ENCODE peak calls at places on chromosomes 1 and 21, in eight cellular contexts. M, H, B, T, Q, G, X and I are unnamed samples.

GRCh38 chr1:236524142-236524891 is 535 bp downstream of the LGALS8 start:
- DNase-seq in M (peak), H (peak), B (peak), T (no peak), Q (peak), G (peak), X (peak), I (peak)

GRCh38 chr1:82279241-82279640 is 478.5 kb downstream of the ADGRL2 start:
- DNase-seq in M (no peak), H (no peak), B (no peak), T (no peak), Q (no peak), G (no peak), X (no peak), I (no peak)

GRCh38 chr1:234823191-234824176 is 213.5 kb upstream of the IRF2BP2 start:
- DNase-seq in M (no peak), H (no peak), B (no peak), T (no peak), Q (no peak), G (no peak), X (no peak), I (no peak)

GRCh38 chr1:10975567-10976326 is 36.7 kb upstream of the TARDBP start:
- DNase-seq in M (peak), H (no peak), B (peak), T (peak), Q (no peak), G (peak), X (peak), I (no peak)

GRCh38 chr1:200488375-200489165 is 78.7 kb upstream of the ZNF281 start:
- DNase-seq in M (peak), H (peak), B (peak), T (no peak), Q (no peak), G (peak), X (peak), I (peak)

GRCh38 chr1:48228156-48228555 is 5.6 kb downstream of the SLC5A9 start:
- DNase-seq in M (no peak), H (no peak), B (no peak), T (no peak), Q (no peak), G (no peak), X (no peak), I (no peak)

GRCh38 chr21:16302851-16303282 is 573.1 kb downstream of the USP25 start:
- DNase-seq in M (no peak), H (no peak), B (no peak), T (peak), Q (peak), G (peak), X (no peak), I (no peak)

GRCh38 chr1:226287587-226287986 is 21.4 kb downstream of the LIN9 start:
- DNase-seq in M (no peak), H (no peak), B (no peak), T (no peak), Q (no peak), G (no peak), X (no peak), I (no peak)

GRCh38 chr1:225474439-225474985 is 46.7 kb upstream of the LBR start:
- DNase-seq in M (no peak), H (no peak), B (no peak), T (no peak), Q (no peak), G (no peak), X (no peak), I (no peak)

GRCh38 chr1:61142726-61143500 is 60.6 kb downstream of the NFIA start:
- DNase-seq in M (no peak), H (no peak), B (peak), T (no peak), Q (no peak), G (no peak), X (peak), I (no peak)

GRCh38 chr1:162185299-162185698 is 115.8 kb downstream of the NOS1AP start:
- DNase-seq in M (no peak), H (no peak), B (no peak), T (no peak), Q (no peak), G (peak), X (no peak), I (no peak)

GRCh38 chr1:245997471-245998258 is 509.4 kb downstream of the SMYD3 start:
- DNase-seq in M (peak), H (no peak), B (peak), T (no peak), Q (no peak), G (peak), X (peak), I (no peak)

GRCh38 chr1:2526824-2527552 is 592 bp upstream of the PANK4 start:
- DNase-seq in M (no peak), H (no peak), B (peak), T (peak), Q (peak), G (peak), X (peak), I (peak)

GRCh38 chr1:18108313-18109057 is 887 bp downstream of the IGSF21 start:
- DNase-seq in M (no peak), H (no peak), B (no peak), T (no peak), Q (no peak), G (no peak), X (no peak), I (no peak)

GRCh38 chr1:232554431-232554830 is 75.5 kb downstream of the SIPA1L2 start:
- DNase-seq in M (no peak), H (no peak), B (no peak), T (no peak), Q (no peak), G (no peak), X (no peak), I (no peak)

GRCh38 chr1:181390350-181391080 is 92.8 kb upstream of the CACNA1E start:
- DNase-seq in M (no peak), H (no peak), B (peak), T (no peak), Q (no peak), G (no peak), X (peak), I (no peak)

GRCh38 chr1:101193733-101194169 is 43.1 kb upstream of the S1PR1 start:
- DNase-seq in M (no peak), H (no peak), B (peak), T (no peak), Q (peak), G (no peak), X (peak), I (no peak)

GRCh38 chr1:214439352-214440119 is 111.9 kb downstream of the PTPN14 start:
- DNase-seq in M (peak), H (no peak), B (peak), T (peak), Q (peak), G (peak), X (peak), I (no peak)

GRCh38 chr21:42594616-42595280 is 58.7 kb upstream of the PDE9A start:
- DNase-seq in M (no peak), H (no peak), B (no peak), T (no peak), Q (no peak), G (no peak), X (no peak), I (no peak)

GRCh38 chr1:226497991-226498689 is 50.4 kb upstream of the STUM start:
- DNase-seq in M (peak), H (no peak), B (no peak), T (no peak), Q (no peak), G (no peak), X (no peak), I (no peak)

GRCh38 chr1:54239041-54239410 is 39.1 kb downstream of the MRPL37 start:
- DNase-seq in M (no peak), H (no peak), B (no peak), T (no peak), Q (no peak), G (no peak), X (no peak), I (no peak)

GRCh38 chr1:156627313-156627880 is 8.2 kb downstream of the HAPLN2 start:
- DNase-seq in M (peak), H (peak), B (peak), T (no peak), Q (no peak), G (peak), X (peak), I (no peak)

GRCh38 chr1:15637833-15638232 is 20.6 kb downstream of the DDI2 start:
- DNase-seq in M (no peak), H (no peak), B (no peak), T (no peak), Q (no peak), G (no peak), X (no peak), I (no peak)

GRCh38 chr1:189708674-189709073 is 769.0 kb downstream of the BRINP3 start:
- DNase-seq in M (no peak), H (no peak), B (peak), T (no peak), Q (no peak), G (peak), X (peak), I (no peak)

GRCh38 chr1:59455206-59455605 is 158.3 kb downstream of the FGGY start:
- DNase-seq in M (no peak), H (no peak), B (peak), T (no peak), Q (no peak), G (peak), X (peak), I (no peak)

GRCh38 chr21:16279658-16280581 is 550.1 kb downstream of the USP25 start:
- DNase-seq in M (no peak), H (no peak), B (no peak), T (peak), Q (peak), G (peak), X (peak), I (no peak)

GRCh38 chr1:39995973-39996393 is 41.0 kb downstream of the MFSD2A start:
- DNase-seq in M (no peak), H (no peak), B (no peak), T (no peak), Q (no peak), G (no peak), X (no peak), I (peak)

GRCh38 chr1:68954841-68955240 is 458.0 kb upstream of the DEPDC1 start:
- DNase-seq in M (no peak), H (no peak), B (peak), T (no peak), Q (no peak), G (no peak), X (peak), I (no peak)

GRCh38 chr1:160874935-160875334 is 10.0 kb downstream of the ITLN1 start:
- DNase-seq in M (no peak), H (no peak), B (peak), T (no peak), Q (no peak), G (no peak), X (peak), I (no peak)

GRCh38 chr1:230077436-230078221 is 10.6 kb downstream of the GALNT2 start:
- DNase-seq in M (no peak), H (no peak), B (peak), T (no peak), Q (no peak), G (no peak), X (peak), I (no peak)

GRCh38 chr1:41020109-41020576 is 1.4 kb downstream of the SLFNL1 start:
- DNase-seq in M (no peak), H (no peak), B (no peak), T (no peak), Q (no peak), G (no peak), X (no peak), I (no peak)
- H3K4me3 ChIP-seq in M (no peak), H (no peak), B (no peak), T (no peak), Q (no peak), G (no peak), X (no peak), I (no peak)

GRCh38 chr1:212182585-212182984 is 102.6 kb upstream of the PPP2R5A start:
- DNase-seq in M (no peak), H (no peak), B (no peak), T (no peak), Q (no peak), G (no peak), X (no peak), I (no peak)

GRCh38 chr1:212189352-212189738 is 95.9 kb upstream of the PPP2R5A start:
- DNase-seq in M (no peak), H (no peak), B (no peak), T (no peak), Q (no peak), G (no peak), X (no peak), I (no peak)

GRCh38 chr1:212190169-212190568 is 95.0 kb upstream of the PPP2R5A start:
- DNase-seq in M (no peak), H (no peak), B (no peak), T (no peak), Q (no peak), G (no peak), X (no peak), I (no peak)

GRCh38 chr1:212188599-212189351 is 96.4 kb upstream of the PPP2R5A start:
- DNase-seq in M (no peak), H (no peak), B (peak), T (no peak), Q (no peak), G (no peak), X (peak), I (no peak)

DNA sequence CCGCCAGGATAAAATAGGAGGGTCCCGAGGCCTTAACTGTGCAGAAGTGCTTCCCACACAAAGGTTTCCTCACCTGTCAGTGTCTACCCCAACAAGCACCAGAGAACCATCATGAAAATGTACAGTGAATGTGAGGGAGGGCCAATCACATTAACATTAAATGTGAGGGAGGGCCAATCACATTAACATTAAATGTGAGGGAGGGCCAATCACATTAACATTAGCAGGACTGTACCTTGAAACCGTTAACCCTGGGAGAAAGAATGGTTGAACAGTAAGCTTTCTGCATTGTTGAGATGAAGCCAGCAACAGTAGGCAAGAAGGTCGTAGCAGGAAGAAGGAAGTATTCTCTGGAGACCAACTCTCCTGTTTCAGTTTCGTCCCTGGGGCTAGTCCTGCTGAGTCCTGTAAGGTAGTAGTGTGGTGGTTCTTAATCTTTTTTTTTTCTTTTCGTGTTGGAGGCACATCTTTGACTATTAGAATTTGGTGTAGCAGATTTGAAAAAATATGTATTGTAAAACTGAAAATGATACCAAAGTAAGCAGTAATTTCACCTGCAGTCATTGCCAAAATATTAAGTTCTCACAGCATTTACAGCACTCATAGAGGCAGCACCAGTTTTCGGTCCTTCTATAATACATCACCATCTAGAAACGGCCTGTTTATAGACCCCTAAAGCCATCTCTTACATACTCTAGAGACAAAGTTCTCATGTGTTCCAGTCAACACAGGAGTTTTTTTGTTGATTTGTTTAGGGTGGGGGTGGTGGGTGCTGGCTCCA is 98.6 kb upstream of the PPP2R5A start:
- DNase-seq in M (peak), H (no peak), B (peak), T (no peak), Q (no peak), G (peak), X (peak), I (no peak)
- H3K4me3 ChIP-seq in M (no peak), H (peak), B (no peak), T (no peak), Q (no peak), G (no peak), X (no peak), I (no peak)

DNA sequence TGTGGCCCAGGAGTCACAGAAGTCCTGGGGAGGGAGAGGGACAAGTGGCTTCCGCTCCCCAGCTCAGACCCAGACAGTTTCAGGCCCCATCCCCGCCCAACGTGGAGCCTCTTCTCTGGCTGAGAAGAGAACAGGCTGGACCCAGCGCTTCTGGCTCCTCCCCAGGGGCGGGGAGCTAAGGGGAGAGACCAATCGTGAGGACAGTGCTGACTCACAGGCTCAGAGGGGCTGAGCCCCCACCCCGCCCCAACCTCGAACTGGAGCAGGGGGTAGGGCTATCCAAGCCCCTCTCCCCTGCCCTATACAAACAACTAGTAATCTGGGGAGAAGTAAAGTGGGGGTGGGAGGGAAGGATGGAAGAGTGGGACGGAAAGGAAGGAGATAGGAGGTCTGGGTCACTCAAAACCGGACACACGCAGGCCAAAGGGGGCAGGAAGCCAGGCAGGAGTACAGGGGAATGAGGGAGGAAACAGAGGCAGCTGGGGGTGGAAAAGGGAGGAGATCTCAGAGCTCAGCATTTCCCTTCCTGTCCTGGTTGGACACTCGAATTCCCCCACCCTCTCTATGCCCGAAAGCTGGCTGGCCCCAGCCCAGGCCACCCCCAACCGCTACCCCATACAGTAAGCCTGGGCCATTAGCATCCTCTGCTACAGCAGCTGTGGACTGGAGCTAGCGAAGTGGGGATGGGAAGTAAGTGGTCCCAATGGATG is at the start of gene SHC1:
- DNase-seq in M (peak), H (no peak), B (peak), T (peak), Q (peak), G (peak), X (peak), I (no peak)
- H3K4me3 ChIP-seq in M (peak), H (no peak), B (peak), T (peak), Q (peak), G (peak), X (peak), I (no peak)

GRCh38 chr1:203765029-203765837 is at the start of gene LAX1:
- DNase-seq in M (peak), H (peak), B (no peak), T (no peak), Q (no peak), G (no peak), X (no peak), I (peak)
- H3K4me3 ChIP-seq in M (peak), H (peak), B (no peak), T (no peak), Q (no peak), G (no peak), X (no peak), I (peak)

DNA sequence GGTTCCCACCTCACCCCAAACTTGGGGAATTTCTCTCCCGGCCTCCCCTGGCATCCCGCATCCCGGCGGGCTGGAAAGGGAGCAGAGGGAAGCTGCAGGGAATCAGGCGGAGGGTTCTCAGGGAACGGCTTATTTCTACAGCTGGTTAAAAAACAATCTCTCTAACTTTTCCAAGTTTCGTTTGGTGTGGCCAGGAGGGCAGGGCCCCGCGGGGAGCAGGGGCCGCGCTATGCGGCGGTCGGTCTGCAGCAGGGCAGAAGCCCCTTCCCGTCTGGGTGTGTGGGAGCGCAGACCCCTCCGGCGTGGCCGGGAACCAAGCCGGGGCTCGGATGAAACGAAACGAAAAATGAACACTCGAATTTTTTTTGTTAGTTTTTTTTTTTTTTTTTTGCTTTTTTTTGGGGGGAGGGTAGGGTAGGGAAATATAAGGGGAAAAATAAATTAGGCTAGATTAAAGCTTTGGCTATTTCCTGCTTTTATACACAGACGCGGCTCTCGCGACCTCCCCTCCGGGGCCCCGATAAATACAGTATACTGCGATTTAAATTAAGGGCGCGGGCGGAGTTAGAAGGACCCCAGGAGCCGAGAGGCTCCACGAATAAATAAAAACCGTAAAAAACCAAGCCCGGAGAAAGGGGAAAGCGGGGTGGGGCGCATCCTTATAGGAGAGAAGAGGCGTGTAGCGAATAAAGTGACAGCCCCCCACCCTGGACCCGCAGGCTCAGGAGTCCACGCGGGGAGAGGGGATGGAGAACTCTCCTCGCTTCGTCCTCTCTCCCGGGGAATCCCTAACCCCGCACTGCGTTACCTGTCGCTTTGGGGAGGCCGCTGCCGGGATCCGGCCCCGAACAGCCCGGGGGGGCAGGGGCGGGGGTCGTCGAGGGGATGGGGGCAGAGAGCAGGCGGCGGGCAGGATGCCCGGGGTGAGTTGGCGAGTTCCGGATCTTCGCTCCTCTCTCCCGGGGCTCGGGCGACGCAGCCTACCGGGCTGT is 2.1 kb downstream of the POU3F1 start:
- DNase-seq in M (no peak), H (no peak), B (no peak), T (no peak), Q (no peak), G (no peak), X (no peak), I (no peak)
- H3K4me3 ChIP-seq in M (peak), H (peak), B (peak), T (peak), Q (no peak), G (peak), X (peak), I (no peak)

DNA sequence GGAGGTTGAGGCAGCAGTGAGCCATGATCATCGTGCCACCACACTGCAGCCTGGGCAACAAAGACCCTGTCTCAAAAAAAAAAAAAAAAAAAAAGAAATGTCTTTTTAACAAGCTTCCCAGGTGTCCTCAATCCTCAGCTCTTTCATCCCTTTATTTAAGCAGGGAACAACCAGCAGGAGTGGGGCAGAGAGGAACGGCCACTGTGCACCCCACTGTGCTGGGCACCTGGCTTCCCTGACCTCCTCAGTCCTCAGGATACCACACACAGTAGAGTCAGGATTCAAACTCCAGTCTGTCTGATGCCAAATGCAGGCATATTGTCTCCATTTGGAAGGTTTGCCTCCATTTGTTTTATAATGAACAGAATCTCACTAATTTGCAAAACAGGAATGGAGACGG is 19.8 kb upstream of the PTAFR start:
- DNase-seq in M (no peak), H (no peak), B (no peak), T (no peak), Q (no peak), G (no peak), X (no peak), I (no peak)
- H3K4me3 ChIP-seq in M (no peak), H (no peak), B (no peak), T (no peak), Q (no peak), G (no peak), X (no peak), I (no peak)

GRCh38 chr1:93707956-93708355 is 26.3 kb upstream of the BCAR3 start:
- DNase-seq in M (no peak), H (no peak), B (peak), T (no peak), Q (no peak), G (no peak), X (peak), I (no peak)
- H3K4me3 ChIP-seq in M (no peak), H (no peak), B (no peak), T (no peak), Q (no peak), G (no peak), X (no peak), I (no peak)

GRCh38 chr21:44349847-44350772 is 3.3 kb upstream of the TRPM2 start:
- DNase-seq in M (no peak), H (no peak), B (no peak), T (no peak), Q (no peak), G (no peak), X (no peak), I (no peak)
- H3K4me3 ChIP-seq in M (peak), H (no peak), B (no peak), T (peak), Q (no peak), G (no peak), X (no peak), I (no peak)